ENCODE peak calls at places on chromosome 6, in six cellular contexts. M, F, L, R, J and X are unnamed samples. For H3K4me1 and H3K9me3, the result is how much of the 10 kb centered on the place peaks cover.

GRCh38 chr6:111552241-111552744 is 53.4 kb downstream of the TRAF3IP2 start:
- DNase-seq in R (peak), J (peak), L (peak), F (no peak), M (no peak), X (no peak)

GRCh38 chr6:1607557-1608221 is 2.0 kb upstream of the FOXC1 start:
- DNase-seq in L (no peak), M (no peak), R (no peak), F (no peak), J (no peak), X (no peak)

GRCh38 chr6:131924881-131925474 is 26.2 kb downstream of the CCN2 start:
- DNase-seq in L (no peak), R (no peak), F (no peak), J (no peak), M (peak), X (no peak)

GRCh38 chr6:154938245-154938583 is 56.9 kb upstream of the TIAM2 start:
- DNase-seq in F (no peak), L (no peak), J (no peak), M (no peak), R (no peak), X (no peak)

GRCh38 chr6:46024122-46024769 is 8.6 kb upstream of the CLIC5 start:
- DNase-seq in J (no peak), F (peak), R (no peak), L (no peak), M (no peak), X (no peak)

GRCh38 chr6:34248198-34248726 is 544 bp downstream of the SMIM29 start:
- DNase-seq in J (no peak), R (peak), F (peak), L (peak), M (no peak), X (peak)

GRCh38 chr6:30810813-30811329 is 66.5 kb upstream of the IER3 start:
- DNase-seq in R (no peak), J (no peak), L (no peak), M (no peak), F (no peak), X (no peak)

GRCh38 chr6:81838031-81838430 is 85.5 kb upstream of the TENT5A start:
- DNase-seq in R (no peak), J (no peak), M (peak), F (no peak), L (no peak), X (no peak)

GRCh38 chr6:143270026-143270425 is 180.5 kb downstream of the ADAT2 start:
- DNase-seq in F (no peak), J (no peak), R (no peak), M (no peak), L (no peak), X (no peak)

GRCh38 chr6:70709826-70710225 is 42.1 kb downstream of the SMAP1 start:
- DNase-seq in J (no peak), L (no peak), M (no peak), F (no peak), R (no peak), X (no peak)

GRCh38 chr6:63788569-63788968 is 153.0 kb downstream of the PHF3 start:
- DNase-seq in L (no peak), M (no peak), R (no peak), J (no peak), F (no peak), X (no peak)

GRCh38 chr6:132742495-132742894 is 15.2 kb downstream of the VNN2 start:
- DNase-seq in L (no peak), M (no peak), R (no peak), J (no peak), F (no peak), X (no peak)

GRCh38 chr6:125245523-125246264 is 56.1 kb downstream of the HDDC2 start:
- DNase-seq in L (no peak), M (no peak), J (no peak), F (peak), R (no peak), X (no peak)

GRCh38 chr6:119370063-119370462 is 20.5 kb upstream of the MAN1A1 start:
- DNase-seq in F (no peak), R (no peak), M (no peak), L (no peak), J (no peak), X (no peak)

GRCh38 chr6:16227605-16228004 is 10.8 kb upstream of the GMPR start:
- DNase-seq in L (no peak), F (peak), J (no peak), R (no peak), M (no peak), X (no peak)

GRCh38 chr6:37521674-37522073 is 22.0 kb upstream of the CCDC167 start:
- DNase-seq in F (no peak), J (no peak), R (no peak), L (no peak), M (no peak), X (no peak)

GRCh38 chr6:45757443-45758121 is 258.1 kb downstream of the CLIC5 start:
- DNase-seq in R (no peak), L (no peak), F (no peak), J (no peak), M (no peak), X (no peak)

GRCh38 chr6:19297880-19298279 is 539.3 kb upstream of the ID4 start:
- DNase-seq in R (no peak), L (no peak), M (no peak), J (no peak), F (no peak), X (no peak)

GRCh38 chr6:26575494-26575939 is 21.2 kb upstream of the ABT1 start:
- DNase-seq in J (no peak), M (no peak), F (peak), L (no peak), R (no peak), X (no peak)

GRCh38 chr6:2498224-2498623 is 252.5 kb downstream of the MYLK4 start:
- DNase-seq in F (no peak), L (no peak), M (no peak), J (no peak), R (no peak), X (no peak)

GRCh38 chr6:10542135-10542689 is 21.1 kb downstream of the GCNT2 start:
- DNase-seq in J (no peak), F (no peak), M (no peak), R (no peak), L (no peak), X (no peak)

GRCh38 chr6:42333622-42334021 is 116.0 kb upstream of the MRPS10 start:
- DNase-seq in L (no peak), M (no peak), J (no peak), R (no peak), F (no peak), X (no peak)

GRCh38 chr6:145891126-145891525 is 73.0 kb downstream of the SHPRH start:
- DNase-seq in R (no peak), M (no peak), L (no peak), F (no peak), J (no peak), X (no peak)

GRCh38 chr6:160030103-160030502 is 61.2 kb downstream of the IGF2R start:
- DNase-seq in M (no peak), R (peak), L (peak), F (no peak), J (peak), X (peak)

GRCh38 chr6:111337715-111338333 is 145.2 kb downstream of the REV3L start:
- DNase-seq in J (no peak), F (no peak), R (no peak), M (no peak), L (no peak), X (no peak)

GRCh38 chr6:133423242-133423641 is 182.1 kb downstream of the EYA4 start:
- DNase-seq in M (no peak), L (no peak), R (no peak), J (no peak), F (no peak), X (no peak)

GRCh38 chr6:1296542-1296941 is 15.4 kb upstream of the FOXQ1 start:
- DNase-seq in J (no peak), M (no peak), L (no peak), R (no peak), F (no peak), X (no peak)

GRCh38 chr6:155505560-155505959 is 49.9 kb upstream of the NOX3 start:
- DNase-seq in F (no peak), L (no peak), M (no peak), R (no peak), J (no peak), X (no peak)

GRCh38 chr6:57224769-57225515 is 2.8 kb upstream of the RAB23 start:
- DNase-seq in R (no peak), F (peak), M (no peak), J (no peak), L (no peak), X (no peak)

GRCh38 chr6:157714153-157714490 is 108.9 kb upstream of the SNX9 start:
- DNase-seq in J (no peak), M (no peak), R (no peak), L (no peak), F (no peak), X (no peak)

GRCh38 chr6:106117579-106117978 is 31.4 kb downstream of the PRDM1 start:
- DNase-seq in L (no peak), F (no peak), J (no peak), M (no peak), R (no peak), X (no peak)

DNA sequence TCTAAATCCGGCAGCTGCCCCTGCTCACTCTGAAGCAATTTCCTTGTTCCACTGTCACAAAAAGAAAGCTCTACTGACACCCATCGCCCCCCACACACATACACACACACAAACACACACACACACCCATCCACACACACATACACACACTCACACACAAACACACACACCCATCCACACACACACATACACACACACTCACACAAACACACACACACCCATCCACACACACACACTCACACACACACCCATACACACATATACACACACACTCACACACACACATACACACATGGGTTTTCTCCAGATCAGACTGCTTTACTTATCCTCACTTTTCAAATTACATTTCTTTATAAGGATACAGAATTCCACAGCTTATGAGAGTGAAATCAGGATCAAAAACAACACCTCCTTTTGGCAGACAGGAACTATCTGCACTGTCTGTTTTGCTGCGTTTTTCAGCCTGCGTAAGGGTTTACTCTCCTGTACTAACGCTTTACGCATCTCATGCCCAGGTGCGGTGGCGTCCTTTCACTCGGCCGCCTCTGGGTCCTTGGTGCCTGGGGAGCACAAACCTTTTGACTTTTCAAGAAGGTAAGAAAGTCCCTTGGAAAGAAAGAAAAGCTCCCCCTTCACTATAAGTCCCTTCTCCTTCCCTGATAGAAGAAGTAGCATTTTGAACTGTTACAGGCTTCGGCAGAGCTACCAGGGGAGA is 8.0 kb downstream of the DACT2 start:
- DNase-seq in R (no peak), J (no peak), F (no peak), L (no peak), M (no peak), X (no peak)
- H3K4me3 ChIP-seq in R (no peak), J (no peak), F (no peak), L (no peak), M (no peak), X (no peak)

GRCh38 chr6:13418838-13419237 is 68.6 kb downstream of the GFOD1 start:
- DNase-seq in M (no peak), L (no peak), R (no peak), F (no peak), J (no peak), X (no peak)

GRCh38 chr6:13419422-13419821 is 68.0 kb downstream of the GFOD1 start:
- DNase-seq in R (no peak), L (no peak), J (no peak), F (no peak), M (no peak), X (no peak)

GRCh38 chr6:13421425-13422057 is 65.9 kb downstream of the GFOD1 start:
- DNase-seq in J (no peak), L (no peak), F (no peak), M (no peak), R (no peak), X (no peak)

GRCh38 chr6:13419826-13420225 is 67.6 kb downstream of the GFOD1 start:
- DNase-seq in R (no peak), J (no peak), F (no peak), M (no peak), L (no peak), X (no peak)

DNA sequence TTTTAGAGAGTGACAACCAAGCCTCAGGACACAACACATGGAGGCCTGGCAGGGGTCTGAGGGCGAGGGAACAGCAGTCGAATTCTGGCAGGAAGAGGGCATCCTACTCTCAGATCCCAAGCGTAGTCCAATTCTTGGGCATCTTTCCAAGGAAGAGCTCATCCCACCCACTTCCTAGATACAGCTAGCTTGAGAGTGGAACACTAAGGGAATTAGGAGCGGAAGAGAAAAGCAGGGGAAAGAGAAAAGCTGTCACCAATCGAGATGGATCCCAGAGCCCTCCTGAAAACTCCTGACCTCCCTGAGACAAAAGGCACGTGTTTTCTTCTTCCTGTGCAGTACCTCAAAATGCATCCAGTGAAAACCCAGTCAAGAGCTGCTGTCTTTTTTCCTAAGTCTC is 67.1 kb downstream of the GFOD1 start:
- DNase-seq in R (no peak), F (no peak), L (no peak), M (no peak), J (no peak), X (no peak)
- H3K4me1 ChIP-seq in R (half or more), F (under half), L (under half), M (under half), J (under half), X (half or more)

DNA sequence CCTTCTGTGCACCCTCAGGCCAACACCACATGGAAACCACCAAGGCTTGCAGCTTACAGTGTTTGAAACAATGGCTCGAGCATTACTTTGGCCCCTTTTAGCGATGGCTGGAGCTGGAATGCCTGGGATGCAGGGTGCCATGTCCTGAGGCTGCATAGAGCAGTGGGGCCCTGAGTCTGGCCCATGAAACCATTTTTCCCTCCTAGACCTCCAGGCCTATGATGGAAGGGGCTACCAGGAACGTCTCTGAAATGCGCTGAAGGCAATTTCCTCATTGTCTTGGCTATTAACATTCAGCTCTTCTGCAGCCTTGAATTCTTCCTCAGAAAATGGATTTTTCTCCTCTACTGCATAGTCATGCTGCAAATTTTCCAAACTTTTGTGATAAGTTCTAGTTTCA is 29.9 kb upstream of the SERINC1 start:
- DNase-seq in L (no peak), J (no peak), M (no peak), R (no peak), F (no peak), X (no peak)
- H3K9me3 ChIP-seq in L (under half), J (half or more), M (under half), R (under half), F (under half), X (half or more)

GRCh38 chr6:43855247-43855646 is 85.2 kb downstream of the VEGFA start:
- DNase-seq in M (no peak), J (no peak), F (no peak), L (no peak), R (no peak), X (no peak)
- H3K4me3 ChIP-seq in M (no peak), J (no peak), F (no peak), L (no peak), R (no peak), X (no peak)